ENCODE peak calls at places on chromosomes 1 and 21, in eight cellular contexts. W is AG04450; Q is CD4-positive, alpha-beta T cell; U is left ventricle myocardium inferior; P is heart left ventricle; R is breast epithelium; O is CD8-positive, alpha-beta T cell; S is colonic mucosa. I is an unnamed sample.

GRCh38 chr1:15178571-15179484 is 25.3 kb downstream of the TMEM51 start:
- DNase-seq in S (peak), P (no peak), Q (no peak), R (no peak), W (peak), O (no peak), U (no peak), I (no peak)

GRCh38 chr1:43069481-43070050 is 102.5 kb downstream of the EBNA1BP2 start:
- DNase-seq in R (no peak), Q (no peak), P (no peak), W (no peak), S (no peak), U (no peak), O (no peak), I (peak)

GRCh38 chr1:53619811-53620619 is 118.9 kb downstream of the GLIS1 start:
- DNase-seq in U (no peak), R (no peak), O (peak), Q (no peak), W (peak), P (no peak), S (no peak), I (no peak)

GRCh38 chr1:150397392-150398032 is 33.6 kb downstream of the RPRD2 start:
- DNase-seq in U (no peak), P (no peak), S (no peak), R (no peak), Q (no peak), O (no peak), W (no peak), I (no peak)

GRCh38 chr1:92755541-92756351 is 29.2 kb downstream of the EVI5 start:
- DNase-seq in U (peak), W (no peak), P (peak), Q (no peak), O (no peak), S (no peak), R (no peak), I (peak)

GRCh38 chr1:109910123-109910962 is at the start of gene CSF1:
- DNase-seq in R (peak), Q (peak), P (peak), O (peak), W (peak), S (peak), U (peak), I (peak)

GRCh38 chr1:112618114-112618720 is 724 bp downstream of the ST7L start:
- DNase-seq in W (no peak), O (no peak), R (no peak), P (no peak), S (no peak), Q (no peak), U (no peak), I (no peak)

GRCh38 chr1:93489756-93490155 is 41.8 kb downstream of the FNBP1L start:
- DNase-seq in W (no peak), Q (no peak), S (no peak), O (no peak), U (no peak), P (no peak), R (peak), I (no peak)

GRCh38 chr1:53526451-53527101 is 67.4 kb downstream of the DMRTB1 start:
- DNase-seq in R (no peak), U (peak), W (peak), S (peak), O (no peak), Q (no peak), P (peak), I (no peak)

GRCh38 chr1:47262787-47263413 is 30.9 kb upstream of the TAL1 start:
- DNase-seq in S (peak), W (no peak), O (no peak), R (no peak), Q (peak), U (no peak), P (peak), I (no peak)

GRCh38 chr1:92961896-92962752 is 862 bp upstream of the DIPK1A start:
- DNase-seq in P (peak), R (no peak), O (peak), W (no peak), U (peak), S (peak), Q (peak), I (peak)

GRCh38 chr1:226875641-226876295 is 5.4 kb downstream of the PSEN2 start:
- DNase-seq in Q (no peak), R (no peak), O (peak), S (peak), W (no peak), P (no peak), U (no peak), I (no peak)

GRCh38 chr1:244869950-244870349 is 5.6 kb upstream of the HNRNPU start:
- DNase-seq in U (no peak), W (no peak), S (no peak), P (no peak), Q (no peak), O (no peak), R (no peak), I (no peak)

GRCh38 chr1:30707412-30708360 is 15.7 kb downstream of the MATN1 start:
- DNase-seq in U (peak), R (peak), Q (peak), P (peak), S (peak), W (no peak), O (peak), I (peak)

GRCh38 chr1:10082785-10083479 is 50.2 kb downstream of the UBE4B start:
- DNase-seq in W (no peak), S (no peak), O (no peak), P (no peak), Q (no peak), U (no peak), R (no peak), I (no peak)

GRCh38 chr21:37005548-37006242 is 807 bp upstream of the RIPPLY3 start:
- DNase-seq in U (no peak), S (no peak), Q (no peak), O (no peak), R (no peak), P (no peak), W (no peak), I (no peak)

GRCh38 chr1:179953974-179954493 is 576 bp upstream of the CEP350 start:
- DNase-seq in S (no peak), R (no peak), U (no peak), P (no peak), Q (peak), W (peak), O (no peak), I (no peak)

GRCh38 chr1:226950875-226951274 is 10.8 kb downstream of the COQ8A start:
- DNase-seq in O (no peak), P (no peak), Q (no peak), W (no peak), R (peak), S (no peak), U (no peak), I (no peak)

GRCh38 chr1:35539824-35540261 is 17.4 kb downstream of the KIAA0319L start:
- DNase-seq in R (no peak), S (no peak), Q (no peak), W (peak), O (no peak), P (peak), U (no peak), I (no peak)

GRCh38 chr1:23422313-23422877 is 2.2 kb downstream of the TCEA3 start:
- DNase-seq in S (peak), R (no peak), U (peak), O (peak), W (peak), Q (peak), P (peak), I (no peak)

GRCh38 chr1:223771814-223772770 is 59.8 kb downstream of the CAPN2 start:
- DNase-seq in R (peak), U (peak), O (no peak), Q (no peak), W (peak), S (peak), P (peak), I (no peak)

GRCh38 chr1:232873931-232874330 is 68.7 kb downstream of the MAP10 start:
- DNase-seq in R (no peak), W (no peak), O (no peak), S (no peak), P (no peak), U (no peak), Q (no peak), I (no peak)

GRCh38 chr1:117029690-117030089 is 28.1 kb downstream of the CD101 start:
- DNase-seq in U (no peak), Q (no peak), P (no peak), W (no peak), S (no peak), O (no peak), R (no peak), I (no peak)

GRCh38 chr1:116182019-116182714 is 71.0 kb downstream of the MAB21L3 start:
- DNase-seq in Q (no peak), O (no peak), S (peak), U (no peak), P (no peak), R (no peak), W (no peak), I (no peak)

GRCh38 chr1:203440780-203441179 is 34.8 kb upstream of the PRELP start:
- DNase-seq in P (peak), S (peak), Q (no peak), W (peak), O (no peak), U (peak), R (peak), I (peak)

GRCh38 chr1:93744299-93744988 is 62.8 kb upstream of the BCAR3 start:
- DNase-seq in R (no peak), Q (no peak), W (no peak), S (no peak), O (no peak), P (no peak), U (no peak), I (no peak)

GRCh38 chr1:223363856-223364684 is at the start of gene SUSD4:
- DNase-seq in Q (peak), S (peak), P (peak), R (peak), W (no peak), U (peak), O (peak), I (peak)

GRCh38 chr1:7993593-7994479 is 32.3 kb downstream of the ERRFI1 start:
- DNase-seq in R (no peak), U (no peak), S (no peak), Q (no peak), O (no peak), W (peak), P (no peak), I (no peak)

GRCh38 chr1:246280551-246280950 is 226.5 kb downstream of the SMYD3 start:
- DNase-seq in S (no peak), Q (no peak), U (no peak), P (no peak), O (no peak), W (no peak), R (no peak), I (no peak)

GRCh38 chr1:115493834-115494233 is 147.9 kb upstream of the VANGL1 start:
- DNase-seq in W (no peak), S (no peak), O (no peak), P (no peak), R (no peak), Q (no peak), U (no peak), I (no peak)

GRCh38 chr1:240413732-240414131 is 198.2 kb downstream of the GREM2 start:
- DNase-seq in W (no peak), S (no peak), U (no peak), Q (no peak), R (no peak), P (no peak), O (no peak), I (no peak)

GRCh38 chr1:225318706-225319575 is 108.9 kb downstream of the LBR start:
- DNase-seq in U (no peak), R (no peak), O (no peak), S (peak), Q (no peak), W (no peak), P (peak), I (no peak)

GRCh38 chr21:38376235-38376634 is 119.4 kb downstream of the KCNJ15 start:
- DNase-seq in W (no peak), O (no peak), Q (no peak), U (no peak), R (no peak), P (peak), S (no peak), I (no peak)

GRCh38 chr1:154752273-154753030 is 117.6 kb downstream of the KCNN3 start:
- DNase-seq in P (no peak), R (no peak), S (no peak), Q (no peak), U (no peak), O (no peak), W (no peak), I (no peak)

DNA sequence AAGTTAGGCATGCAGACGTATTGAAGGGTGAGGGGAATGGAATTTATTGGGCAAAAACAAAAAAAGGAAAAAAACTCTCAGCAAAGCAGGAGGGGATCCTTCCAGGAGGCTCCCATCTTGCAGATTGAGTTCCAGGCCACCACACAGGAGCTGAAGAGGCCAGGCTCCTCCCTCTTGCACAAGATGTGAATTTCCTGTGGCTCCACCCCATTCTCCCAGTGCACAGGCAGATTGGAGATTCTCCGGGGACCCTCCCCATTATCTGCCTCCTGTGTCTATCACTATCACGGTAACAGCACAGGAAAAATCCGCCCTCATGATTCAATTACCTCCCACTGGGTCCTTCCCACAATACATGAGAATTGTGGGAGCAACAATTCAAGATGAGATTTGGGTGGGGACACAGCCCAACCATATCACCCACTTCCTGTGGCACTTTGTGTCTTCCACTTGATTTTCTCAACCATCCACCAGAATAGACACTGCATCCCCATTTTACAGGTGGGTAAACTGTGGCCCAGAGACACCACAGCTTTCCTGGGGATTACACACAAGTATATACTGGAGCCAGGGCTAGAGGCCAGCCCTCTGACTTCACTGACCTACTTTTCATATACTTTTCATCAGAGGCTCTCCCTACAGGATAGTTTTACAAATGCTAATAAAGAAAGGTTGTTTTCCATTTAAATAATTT is 18.9 kb upstream of the COL6A1 start:
- DNase-seq in R (no peak), O (no peak), Q (no peak), W (no peak), S (no peak), U (no peak), P (peak), I (no peak)
- H3K27ac ChIP-seq in R (no peak), O (no peak), Q (no peak), W (no peak), S (no peak), U (peak), P (no peak), I (no peak)

GRCh38 chr1:111214884-111215283 is 12.6 kb upstream of the CHI3L2 start:
- DNase-seq in P (no peak), Q (peak), S (no peak), O (no peak), R (no peak), W (no peak), U (no peak), I (no peak)
- H3K27ac ChIP-seq in P (no peak), Q (peak), S (peak), O (peak), R (no peak), W (no peak), U (no peak), I (no peak)

GRCh38 chr1:209706622-209707021 is 2.0 kb downstream of the HSD11B1 start:
- DNase-seq in R (no peak), U (no peak), W (no peak), S (no peak), P (no peak), O (no peak), Q (no peak), I (no peak)
- H3K27ac ChIP-seq in R (no peak), U (no peak), W (no peak), S (no peak), P (no peak), O (no peak), Q (no peak), I (no peak)

GRCh38 chr1:231584117-231584516 is 42.5 kb upstream of the DISC1 start:
- DNase-seq in Q (no peak), W (no peak), S (no peak), P (no peak), R (no peak), U (no peak), O (no peak), I (no peak)
- H3K27ac ChIP-seq in Q (no peak), W (no peak), S (no peak), P (no peak), R (no peak), U (peak), O (no peak), I (no peak)

GRCh38 chr21:27564684-27565280 is 597.9 kb upstream of the ADAMTS5 start:
- DNase-seq in R (peak), S (peak), U (peak), Q (no peak), P (peak), W (peak), O (no peak), I (peak)

GRCh38 chr21:27566521-27566920 is 599.6 kb upstream of the ADAMTS5 start:
- DNase-seq in P (no peak), Q (no peak), U (no peak), R (no peak), S (no peak), W (no peak), O (no peak), I (no peak)

GRCh38 chr21:27569091-27569490 is 602.2 kb upstream of the ADAMTS5 start:
- DNase-seq in P (no peak), O (no peak), U (no peak), Q (no peak), W (no peak), R (no peak), S (no peak), I (no peak)

GRCh38 chr21:27562303-27562702 is 595.4 kb upstream of the ADAMTS5 start:
- DNase-seq in P (no peak), R (no peak), S (no peak), U (no peak), W (no peak), Q (no peak), O (no peak), I (no peak)

GRCh38 chr21:27565418-27565817 is 598.5 kb upstream of the ADAMTS5 start:
- DNase-seq in S (no peak), O (no peak), R (no peak), W (no peak), Q (no peak), U (no peak), P (no peak), I (no peak)
- H3K27ac ChIP-seq in S (no peak), O (no peak), R (no peak), W (no peak), Q (no peak), U (no peak), P (no peak), I (no peak)

I was measured in substantia nigra.